ENCODE peak calls at places on chromosomes 11 and 22, in ten cellular contexts. G, K, T, B, O, H, L, Q, I and S are unnamed samples.

GRCh38 chr22:24244144-24244787 is 616 bp downstream of the GGT5 start:
- DNase-seq in G (no peak), K (no peak), T (peak), B (no peak), O (peak), H (peak), L (peak), Q (peak), I (no peak), S (peak)

GRCh38 chr22:26416670-26417270 is 12.3 kb upstream of the ASPHD2 start:
- DNase-seq in G (peak), K (no peak), T (no peak), B (no peak), O (peak), H (no peak), L (no peak), Q (peak), I (peak), S (no peak)

GRCh38 chr11:102476812-102477211 is 24.2 kb upstream of the TMEM123 start:
- DNase-seq in G (no peak), K (no peak), T (peak), B (no peak), O (peak), H (no peak), L (no peak), Q (no peak), I (peak), S (peak)

GRCh38 chr22:50525991-50526848 is 822 bp upstream of the SCO2 start:
- DNase-seq in G (peak), K (peak), T (peak), B (peak), O (peak), H (peak), L (peak), Q (peak), I (peak), S (peak)

GRCh38 chr22:27845603-27846100 is 44.1 kb upstream of the MN1 start:
- DNase-seq in G (no peak), K (peak), T (no peak), B (no peak), O (no peak), H (no peak), L (no peak), Q (no peak), I (no peak), S (no peak)

GRCh38 chr11:19646921-19647320 is 65.7 kb upstream of the NAV2 start:
- DNase-seq in G (peak), K (no peak), T (no peak), B (no peak), O (peak), H (peak), L (no peak), Q (peak), I (peak), S (no peak)

GRCh38 chr11:13108416-13108815 is 99.3 kb downstream of the RASSF10 start:
- DNase-seq in G (no peak), K (no peak), T (no peak), B (no peak), O (no peak), H (no peak), L (no peak), Q (no peak), I (no peak), S (no peak)

GRCh38 chr22:27088026-27088425 is 430.6 kb downstream of the MIAT start:
- DNase-seq in G (peak), K (no peak), T (no peak), B (no peak), O (peak), H (no peak), L (no peak), Q (no peak), I (peak), S (no peak)

GRCh38 chr22:27306771-27307170 is 494.8 kb downstream of the MN1 start:
- DNase-seq in G (no peak), K (no peak), T (no peak), B (no peak), O (no peak), H (no peak), L (no peak), Q (no peak), I (no peak), S (no peak)

GRCh38 chr22:38016182-38017078 is 32.1 kb upstream of the SOX10 start:
- DNase-seq in G (peak), K (no peak), T (peak), B (peak), O (peak), H (no peak), L (no peak), Q (peak), I (no peak), S (peak)

GRCh38 chr22:26822300-26822699 is 164.9 kb downstream of the MIAT start:
- DNase-seq in G (no peak), K (no peak), T (no peak), B (no peak), O (no peak), H (no peak), L (peak), Q (no peak), I (no peak), S (no peak)